ENCODE peak calls at places on chromosomes 13 and 19, in six cellular contexts. R is glutamatergic neuron, J is cardiac fibroblast, A is HAP-1, T is HL-60, B is pulmonary artery endothelial cell. N is an unnamed sample.
A peak's percentile ranks its signal among the peaks of the same experiment; 100 is the strongest.

GRCh38 chr19:52533901-52534300 is 6.4 kb downstream of the ZNF808 start:
- DNase-seq in R (no peak), J (no peak), A (no peak), T (no peak), B (no peak), N (no peak)

GRCh38 chr13:93244918-93245280 is 18.3 kb downstream of the GPC6 start:
- DNase-seq in R (no peak), J (peak; percentile 55), A (no peak), T (no peak), B (no peak), N (no peak)

GRCh38 chr13:50340566-50341287 is 325.5 kb downstream of the KCNRG start:
- DNase-seq in R (peak; percentile 65), J (no peak), A (peak; percentile 83), T (no peak), B (no peak), N (no peak)

GRCh38 chr13:36819811-36820140 is 754 bp downstream of the RFXAP start:
- DNase-seq in R (no peak), J (peak; percentile 22), A (peak; percentile 59), T (no peak), B (no peak), N (peak; percentile 75)

GRCh38 chr13:45433381-45433790 is 15.2 kb upstream of the SLC25A30 start:
- DNase-seq in R (no peak), J (no peak), A (no peak), T (no peak), B (no peak), N (no peak)

GRCh38 chr19:33400856-33401682 is 27.6 kb downstream of the CEBPG start:
- DNase-seq in R (peak; percentile 12), J (no peak), A (no peak), T (no peak), B (no peak), N (no peak)

GRCh38 chr13:87234981-87235380 is 436.2 kb upstream of the SLITRK5 start:
- DNase-seq in R (no peak), J (peak; percentile 40), A (no peak), T (no peak), B (no peak), N (no peak)

GRCh38 chr19:42652021-42652420 is 57.3 kb upstream of the CEACAM8 start:
- DNase-seq in R (no peak), J (no peak), A (no peak), T (no peak), B (no peak), N (no peak)

GRCh38 chr19:45496349-45496953 is 396 bp downstream of the RTN2 start:
- DNase-seq in R (peak; percentile 75), J (no peak), A (peak; percentile 73), T (no peak), B (no peak), N (peak; percentile 57)

GRCh38 chr13:47420568-47420967 is 523.7 kb upstream of the HTR2A start:
- DNase-seq in R (no peak), J (no peak), A (no peak), T (no peak), B (no peak), N (no peak)

GRCh38 chr13:36998624-36999041 is 507 bp downstream of the ALG5 start:
- DNase-seq in R (peak; percentile 54), J (no peak), A (peak; percentile 26), T (no peak), B (no peak), N (peak; percentile 58)

GRCh38 chr13:103805771-103806170 is 739.6 kb upstream of the SLC10A2 start:
- DNase-seq in R (no peak), J (no peak), A (no peak), T (no peak), B (no peak), N (no peak)

GRCh38 chr19:58001895-58002369 is 688 bp downstream of the ZNF606 start:
- DNase-seq in R (no peak), J (peak; percentile 18), A (no peak), T (no peak), B (no peak), N (peak; percentile 35)

GRCh38 chr19:46753420-46754155 is 7.3 kb upstream of the STRN4 start:
- DNase-seq in R (peak; percentile 66), J (no peak), A (peak; percentile 77), T (no peak), B (no peak), N (peak; percentile 73)

GRCh38 chr13:30119476-30119875 is 187.9 kb downstream of the KATNAL1 start:
- DNase-seq in R (no peak), J (peak; percentile 65), A (peak; percentile 22), T (no peak), B (no peak), N (no peak)

GRCh38 chr19:58334691-58335249 is 8.0 kb downstream of the ZSCAN22 start:
- DNase-seq in R (no peak), J (no peak), A (no peak), T (no peak), B (no peak), N (no peak)

GRCh38 chr13:98275711-98276171 is 98.7 kb upstream of the RNF113B start:
- DNase-seq in R (peak; percentile 76), J (no peak), A (no peak), T (no peak), B (no peak), N (no peak)

GRCh38 chr13:30366083-30366482 is 56.2 kb upstream of the UBE2L5 start:
- DNase-seq in R (no peak), J (no peak), A (no peak), T (no peak), B (no peak), N (no peak)

GRCh38 chr19:33110201-33110910 is 21.6 kb upstream of the WDR88 start:
- DNase-seq in R (no peak), J (peak; percentile 48), A (no peak), T (no peak), B (peak; percentile 3), N (no peak)

GRCh38 chr13:60837806-60838205 is 440.8 kb downstream of the TDRD3 start:
- DNase-seq in R (no peak), J (no peak), A (peak; percentile 19), T (no peak), B (no peak), N (no peak)

GRCh38 chr13:75256922-75257321 is 225.0 kb downstream of the TBC1D4 start:
- DNase-seq in R (no peak), J (no peak), A (no peak), T (no peak), B (no peak), N (no peak)

GRCh38 chr13:113831061-113831460 is 32.8 kb downstream of the GAS6 start:
- DNase-seq in R (peak; percentile 17), J (no peak), A (no peak), T (no peak), B (no peak), N (no peak)

GRCh38 chr13:30659980-30660379 is 42.3 kb downstream of the USPL1 start:
- DNase-seq in R (peak; percentile 53), J (no peak), A (peak; percentile 44), T (no peak), B (no peak), N (no peak)

GRCh38 chr19:1979017-1979416 is 36.5 kb downstream of the BTBD2 start:
- DNase-seq in R (no peak), J (no peak), A (no peak), T (no peak), B (no peak), N (no peak)

GRCh38 chr13:93794197-93794885 is 567.7 kb downstream of the GPC6 start:
- DNase-seq in R (no peak), J (no peak), A (no peak), T (no peak), B (no peak), N (no peak)